ENCODE peak calls at places on chromosome 18, in ten cellular contexts. One of them, this sample, is unnamed.

GRCh38 chr18:45621068-45621511 is 5.8 kb downstream of the SLC14A2 start:
- DNase-seq in MV-4-11: peak; percentile 36
- DNase-seq in mucosa of gallbladder: no peak
- DNase-seq in stimulated activated CD4-positive, alpha-beta T cell treated with anti-CD3 and anti-CD28 coated beads, Interleukin-2, amount 100 ng/mL, for 48 hours: peak; percentile 22
- DNase-seq in NB4: peak; percentile 57
- DNase-seq in amniotic stem cell: no peak
- DNase-seq in activated naive CD8-positive, alpha-beta T cell treated with anti-CD3 and anti-CD28 coated beads, Interleukin-2, amount 50 U/mL, for 24 hours: peak; percentile 22
- DNase-seq in activated CD8-positive, alpha-beta memory T cell treated with anti-CD3 and anti-CD28 coated beads, Interleukin-2, amount 50 U/mL, for 48 hours: peak; percentile 57
- DNase-seq in activated T-helper 9 cell treated with anti-CD3 and anti-CD28 coated beads, Interleukin-2, amount 50 U/mL, for 16 hours: no peak
- DNase-seq in omental fat pad: no peak
- DNase-seq in this sample: peak; percentile 33

GRCh38 chr18:36685580-36685979 is 143.2 kb downstream of the TPGS2 start:
- DNase-seq in MV-4-11: no peak
- DNase-seq in mucosa of gallbladder: no peak
- DNase-seq in stimulated activated CD4-positive, alpha-beta T cell treated with anti-CD3 and anti-CD28 coated beads, Interleukin-2, amount 100 ng/mL, for 48 hours: no peak
- DNase-seq in NB4: no peak
- DNase-seq in amniotic stem cell: no peak
- DNase-seq in activated naive CD8-positive, alpha-beta T cell treated with anti-CD3 and anti-CD28 coated beads, Interleukin-2, amount 50 U/mL, for 24 hours: no peak
- DNase-seq in activated CD8-positive, alpha-beta memory T cell treated with anti-CD3 and anti-CD28 coated beads, Interleukin-2, amount 50 U/mL, for 48 hours: no peak
- DNase-seq in activated T-helper 9 cell treated with anti-CD3 and anti-CD28 coated beads, Interleukin-2, amount 50 U/mL, for 16 hours: no peak
- DNase-seq in omental fat pad: no peak
- DNase-seq in this sample: no peak

GRCh38 chr18:49585781-49586663 is 24.2 kb downstream of the LIPG start:
- DNase-seq in MV-4-11: no peak
- DNase-seq in mucosa of gallbladder: peak; percentile 5
- DNase-seq in stimulated activated CD4-positive, alpha-beta T cell treated with anti-CD3 and anti-CD28 coated beads, Interleukin-2, amount 100 ng/mL, for 48 hours: no peak
- DNase-seq in NB4: no peak
- DNase-seq in amniotic stem cell: no peak
- DNase-seq in activated naive CD8-positive, alpha-beta T cell treated with anti-CD3 and anti-CD28 coated beads, Interleukin-2, amount 50 U/mL, for 24 hours: no peak
- DNase-seq in activated CD8-positive, alpha-beta memory T cell treated with anti-CD3 and anti-CD28 coated beads, Interleukin-2, amount 50 U/mL, for 48 hours: no peak
- DNase-seq in activated T-helper 9 cell treated with anti-CD3 and anti-CD28 coated beads, Interleukin-2, amount 50 U/mL, for 16 hours: no peak
- DNase-seq in omental fat pad: no peak
- DNase-seq in this sample: no peak

GRCh38 chr18:62450546-62451395 is 72.1 kb upstream of the ZCCHC2 start:
- DNase-seq in MV-4-11: peak; percentile 91
- DNase-seq in mucosa of gallbladder: peak; percentile 92
- DNase-seq in stimulated activated CD4-positive, alpha-beta T cell treated with anti-CD3 and anti-CD28 coated beads, Interleukin-2, amount 100 ng/mL, for 48 hours: no peak
- DNase-seq in NB4: peak; percentile 93
- DNase-seq in amniotic stem cell: peak; percentile 31
- DNase-seq in activated naive CD8-positive, alpha-beta T cell treated with anti-CD3 and anti-CD28 coated beads, Interleukin-2, amount 50 U/mL, for 24 hours: no peak
- DNase-seq in activated CD8-positive, alpha-beta memory T cell treated with anti-CD3 and anti-CD28 coated beads, Interleukin-2, amount 50 U/mL, for 48 hours: no peak
- DNase-seq in activated T-helper 9 cell treated with anti-CD3 and anti-CD28 coated beads, Interleukin-2, amount 50 U/mL, for 16 hours: no peak
- DNase-seq in omental fat pad: peak; percentile 54
- DNase-seq in this sample: peak; percentile 93

GRCh38 chr18:55650363-55650870 is 62.4 kb upstream of the TCF4 start:
- DNase-seq in MV-4-11: peak; percentile 17
- DNase-seq in mucosa of gallbladder: no peak
- DNase-seq in stimulated activated CD4-positive, alpha-beta T cell treated with anti-CD3 and anti-CD28 coated beads, Interleukin-2, amount 100 ng/mL, for 48 hours: no peak
- DNase-seq in NB4: no peak
- DNase-seq in amniotic stem cell: no peak
- DNase-seq in activated naive CD8-positive, alpha-beta T cell treated with anti-CD3 and anti-CD28 coated beads, Interleukin-2, amount 50 U/mL, for 24 hours: no peak
- DNase-seq in activated CD8-positive, alpha-beta memory T cell treated with anti-CD3 and anti-CD28 coated beads, Interleukin-2, amount 50 U/mL, for 48 hours: no peak
- DNase-seq in activated T-helper 9 cell treated with anti-CD3 and anti-CD28 coated beads, Interleukin-2, amount 50 U/mL, for 16 hours: no peak
- DNase-seq in omental fat pad: no peak
- DNase-seq in this sample: no peak

GRCh38 chr18:50282521-50283335 is 1.4 kb upstream of the MBD1 start:
- DNase-seq in MV-4-11: no peak
- DNase-seq in mucosa of gallbladder: no peak
- DNase-seq in stimulated activated CD4-positive, alpha-beta T cell treated with anti-CD3 and anti-CD28 coated beads, Interleukin-2, amount 100 ng/mL, for 48 hours: no peak
- DNase-seq in NB4: no peak
- DNase-seq in amniotic stem cell: no peak
- DNase-seq in activated naive CD8-positive, alpha-beta T cell treated with anti-CD3 and anti-CD28 coated beads, Interleukin-2, amount 50 U/mL, for 24 hours: no peak
- DNase-seq in activated CD8-positive, alpha-beta memory T cell treated with anti-CD3 and anti-CD28 coated beads, Interleukin-2, amount 50 U/mL, for 48 hours: no peak
- DNase-seq in activated T-helper 9 cell treated with anti-CD3 and anti-CD28 coated beads, Interleukin-2, amount 50 U/mL, for 16 hours: no peak
- DNase-seq in omental fat pad: no peak
- DNase-seq in this sample: no peak

GRCh38 chr18:2337552-2338141 is 233.7 kb downstream of the METTL4 start:
- DNase-seq in MV-4-11: no peak
- DNase-seq in mucosa of gallbladder: no peak
- DNase-seq in stimulated activated CD4-positive, alpha-beta T cell treated with anti-CD3 and anti-CD28 coated beads, Interleukin-2, amount 100 ng/mL, for 48 hours: peak; percentile 56
- DNase-seq in NB4: peak; percentile 52
- DNase-seq in amniotic stem cell: no peak
- DNase-seq in activated naive CD8-positive, alpha-beta T cell treated with anti-CD3 and anti-CD28 coated beads, Interleukin-2, amount 50 U/mL, for 24 hours: peak; percentile 60
- DNase-seq in activated CD8-positive, alpha-beta memory T cell treated with anti-CD3 and anti-CD28 coated beads, Interleukin-2, amount 50 U/mL, for 48 hours: peak; percentile 72
- DNase-seq in activated T-helper 9 cell treated with anti-CD3 and anti-CD28 coated beads, Interleukin-2, amount 50 U/mL, for 16 hours: no peak
- DNase-seq in omental fat pad: no peak
- DNase-seq in this sample: peak; percentile 6

GRCh38 chr18:46868171-46868921 is 49.0 kb downstream of the PIAS2 start:
- DNase-seq in MV-4-11: peak; percentile 30
- DNase-seq in mucosa of gallbladder: no peak
- DNase-seq in stimulated activated CD4-positive, alpha-beta T cell treated with anti-CD3 and anti-CD28 coated beads, Interleukin-2, amount 100 ng/mL, for 48 hours: no peak
- DNase-seq in NB4: no peak
- DNase-seq in amniotic stem cell: no peak
- DNase-seq in activated naive CD8-positive, alpha-beta T cell treated with anti-CD3 and anti-CD28 coated beads, Interleukin-2, amount 50 U/mL, for 24 hours: no peak
- DNase-seq in activated CD8-positive, alpha-beta memory T cell treated with anti-CD3 and anti-CD28 coated beads, Interleukin-2, amount 50 U/mL, for 48 hours: no peak
- DNase-seq in activated T-helper 9 cell treated with anti-CD3 and anti-CD28 coated beads, Interleukin-2, amount 50 U/mL, for 16 hours: no peak
- DNase-seq in omental fat pad: no peak
- DNase-seq in this sample: no peak

GRCh38 chr18:33916200-33916599 is 308.5 kb downstream of the NOL4 start:
- DNase-seq in MV-4-11: no peak
- DNase-seq in mucosa of gallbladder: no peak
- DNase-seq in stimulated activated CD4-positive, alpha-beta T cell treated with anti-CD3 and anti-CD28 coated beads, Interleukin-2, amount 100 ng/mL, for 48 hours: no peak
- DNase-seq in NB4: no peak
- DNase-seq in amniotic stem cell: no peak
- DNase-seq in activated naive CD8-positive, alpha-beta T cell treated with anti-CD3 and anti-CD28 coated beads, Interleukin-2, amount 50 U/mL, for 24 hours: no peak
- DNase-seq in activated CD8-positive, alpha-beta memory T cell treated with anti-CD3 and anti-CD28 coated beads, Interleukin-2, amount 50 U/mL, for 48 hours: no peak
- DNase-seq in activated T-helper 9 cell treated with anti-CD3 and anti-CD28 coated beads, Interleukin-2, amount 50 U/mL, for 16 hours: no peak
- DNase-seq in omental fat pad: no peak
- DNase-seq in this sample: no peak

GRCh38 chr18:32319084-32319483 is 129.2 kb downstream of the MEP1B start:
- DNase-seq in MV-4-11: no peak
- DNase-seq in mucosa of gallbladder: no peak
- DNase-seq in stimulated activated CD4-positive, alpha-beta T cell treated with anti-CD3 and anti-CD28 coated beads, Interleukin-2, amount 100 ng/mL, for 48 hours: no peak
- DNase-seq in NB4: no peak
- DNase-seq in amniotic stem cell: no peak
- DNase-seq in activated naive CD8-positive, alpha-beta T cell treated with anti-CD3 and anti-CD28 coated beads, Interleukin-2, amount 50 U/mL, for 24 hours: no peak
- DNase-seq in activated CD8-positive, alpha-beta memory T cell treated with anti-CD3 and anti-CD28 coated beads, Interleukin-2, amount 50 U/mL, for 48 hours: no peak
- DNase-seq in activated T-helper 9 cell treated with anti-CD3 and anti-CD28 coated beads, Interleukin-2, amount 50 U/mL, for 16 hours: no peak
- DNase-seq in omental fat pad: no peak
- DNase-seq in this sample: no peak

GRCh38 chr18:23143871-23144270 is 8.6 kb downstream of the CABLES1 start:
- DNase-seq in MV-4-11: peak; percentile 84
- DNase-seq in mucosa of gallbladder: no peak
- DNase-seq in stimulated activated CD4-positive, alpha-beta T cell treated with anti-CD3 and anti-CD28 coated beads, Interleukin-2, amount 100 ng/mL, for 48 hours: no peak
- DNase-seq in NB4: peak; percentile 70
- DNase-seq in amniotic stem cell: no peak
- DNase-seq in activated naive CD8-positive, alpha-beta T cell treated with anti-CD3 and anti-CD28 coated beads, Interleukin-2, amount 50 U/mL, for 24 hours: no peak
- DNase-seq in activated CD8-positive, alpha-beta memory T cell treated with anti-CD3 and anti-CD28 coated beads, Interleukin-2, amount 50 U/mL, for 48 hours: no peak
- DNase-seq in activated T-helper 9 cell treated with anti-CD3 and anti-CD28 coated beads, Interleukin-2, amount 50 U/mL, for 16 hours: no peak
- DNase-seq in omental fat pad: no peak
- DNase-seq in this sample: no peak

GRCh38 chr18:55110436-55110835 is 151.2 kb upstream of the CCDC68 start:
- DNase-seq in MV-4-11: no peak
- DNase-seq in mucosa of gallbladder: no peak
- DNase-seq in stimulated activated CD4-positive, alpha-beta T cell treated with anti-CD3 and anti-CD28 coated beads, Interleukin-2, amount 100 ng/mL, for 48 hours: no peak
- DNase-seq in NB4: no peak
- DNase-seq in amniotic stem cell: no peak
- DNase-seq in activated naive CD8-positive, alpha-beta T cell treated with anti-CD3 and anti-CD28 coated beads, Interleukin-2, amount 50 U/mL, for 24 hours: no peak
- DNase-seq in activated CD8-positive, alpha-beta memory T cell treated with anti-CD3 and anti-CD28 coated beads, Interleukin-2, amount 50 U/mL, for 48 hours: no peak
- DNase-seq in activated T-helper 9 cell treated with anti-CD3 and anti-CD28 coated beads, Interleukin-2, amount 50 U/mL, for 16 hours: no peak
- DNase-seq in omental fat pad: no peak
- DNase-seq in this sample: no peak

GRCh38 chr18:49878567-49878966 is 65.2 kb upstream of the ACAA2 start:
- DNase-seq in MV-4-11: no peak
- DNase-seq in mucosa of gallbladder: no peak
- DNase-seq in stimulated activated CD4-positive, alpha-beta T cell treated with anti-CD3 and anti-CD28 coated beads, Interleukin-2, amount 100 ng/mL, for 48 hours: no peak
- DNase-seq in NB4: no peak
- DNase-seq in amniotic stem cell: no peak
- DNase-seq in activated naive CD8-positive, alpha-beta T cell treated with anti-CD3 and anti-CD28 coated beads, Interleukin-2, amount 50 U/mL, for 24 hours: no peak
- DNase-seq in activated CD8-positive, alpha-beta memory T cell treated with anti-CD3 and anti-CD28 coated beads, Interleukin-2, amount 50 U/mL, for 48 hours: no peak
- DNase-seq in activated T-helper 9 cell treated with anti-CD3 and anti-CD28 coated beads, Interleukin-2, amount 50 U/mL, for 16 hours: no peak
- DNase-seq in omental fat pad: no peak
- DNase-seq in this sample: no peak

GRCh38 chr18:46917808-46918600 is 602 bp downstream of the KATNAL2 start:
- DNase-seq in MV-4-11: no peak
- DNase-seq in mucosa of gallbladder: peak; percentile 24
- DNase-seq in stimulated activated CD4-positive, alpha-beta T cell treated with anti-CD3 and anti-CD28 coated beads, Interleukin-2, amount 100 ng/mL, for 48 hours: no peak
- DNase-seq in NB4: peak; percentile 50
- DNase-seq in amniotic stem cell: no peak
- DNase-seq in activated naive CD8-positive, alpha-beta T cell treated with anti-CD3 and anti-CD28 coated beads, Interleukin-2, amount 50 U/mL, for 24 hours: peak; percentile 16
- DNase-seq in activated CD8-positive, alpha-beta memory T cell treated with anti-CD3 and anti-CD28 coated beads, Interleukin-2, amount 50 U/mL, for 48 hours: peak; percentile 61
- DNase-seq in activated T-helper 9 cell treated with anti-CD3 and anti-CD28 coated beads, Interleukin-2, amount 50 U/mL, for 16 hours: no peak
- DNase-seq in omental fat pad: peak; percentile 25
- DNase-seq in this sample: no peak

This sample was measured in MG63.